ENCODE peak calls at places on chromosome X, in six cellular contexts. L is fibroblast of lung; G is upper lobe of right lung; S is stomach; Z is H9; Q is CD8-positive, alpha-beta T cell. O is an unnamed sample.
A peak's percentile ranks its signal among the peaks of the same experiment; 100 is the strongest.

GRCh38 chrX:104137496-104137895 is 19.3 kb downstream of the SLC25A53 start:
- DNase-seq in L (peak; percentile 26), G (no peak), S (no peak), Z (no peak), Q (no peak), O (no peak)

GRCh38 chrX:21166302-21166982 is 207.8 kb upstream of the CNKSR2 start:
- DNase-seq in L (peak; percentile 61), G (no peak), S (no peak), Z (no peak), Q (no peak), O (no peak)

GRCh38 chrX:99914676-99915075 is 495.4 kb downstream of the PCDH19 start:
- DNase-seq in L (no peak), G (no peak), S (no peak), Z (no peak), Q (no peak), O (no peak)

GRCh38 chrX:130108647-130109428 is 1.5 kb downstream of the ELF4 start:
- DNase-seq in L (no peak), G (peak; percentile 70), S (no peak), Z (no peak), Q (peak; percentile 41), O (peak; percentile 85)

GRCh38 chrX:154441984-154442707 is 1.8 kb upstream of the FAM50A start:
- DNase-seq in L (no peak), G (no peak), S (peak; percentile 57), Z (no peak), Q (no peak), O (peak; percentile 69)

GRCh38 chrX:39808471-39808917 is 289.3 kb downstream of the BCOR start:
- DNase-seq in L (peak; percentile 86), G (no peak), S (no peak), Z (no peak), Q (no peak), O (peak; percentile 80)

GRCh38 chrX:120262781-120263719 is 12.4 kb downstream of the ZBTB33 start:
- DNase-seq in L (no peak), G (no peak), S (no peak), Z (peak; percentile 55), Q (no peak), O (no peak)

GRCh38 chrX:29229802-29230201 is 642.6 kb downstream of the IL1RAPL1 start:
- DNase-seq in L (peak; percentile 61), G (no peak), S (no peak), Z (no peak), Q (no peak), O (no peak)

GRCh38 chrX:135327299-135327698 is 18.0 kb downstream of the ETDC start:
- DNase-seq in L (peak; percentile 88), G (no peak), S (no peak), Z (no peak), Q (no peak), O (no peak)

GRCh38 chrX:140318306-140318705 is 186.6 kb downstream of the SOX3 start:
- DNase-seq in L (peak; percentile 82), G (no peak), S (no peak), Z (no peak), Q (no peak), O (no peak)

GRCh38 chrX:73728518-73729023 is 165.6 kb downstream of the CHIC1 start:
- DNase-seq in L (no peak), G (no peak), S (no peak), Z (no peak), Q (no peak), O (no peak)

GRCh38 chrX:144819406-144819805 is 427.9 kb upstream of the SPANXN1 start:
- DNase-seq in L (no peak), G (no peak), S (no peak), Z (no peak), Q (no peak), O (no peak)

GRCh38 chrX:53281321-53281822 is at the start of gene IQSEC2:
- DNase-seq in L (peak; percentile 82), G (peak; percentile 91), S (peak; percentile 86), Z (peak; percentile 67), Q (no peak), O (peak; percentile 96)

GRCh38 chrX:136028383-136028984 is 43.2 kb downstream of the SLC9A6 start:
- DNase-seq in L (peak; percentile 53), G (no peak), S (no peak), Z (no peak), Q (no peak), O (no peak)

GRCh38 chrX:129091097-129091496 is 432.2 kb downstream of the SMARCA1 start:
- DNase-seq in L (no peak), G (no peak), S (no peak), Z (peak; percentile 88), Q (no peak), O (no peak)

GRCh38 chrX:136759968-136760367 is 20.8 kb downstream of the ARHGEF6 start:
- DNase-seq in L (no peak), G (no peak), S (no peak), Z (peak; percentile 35), Q (no peak), O (no peak)

GRCh38 chrX:119363391-119363790 is 35.7 kb upstream of the SLC25A43 start:
- DNase-seq in L (no peak), G (no peak), S (no peak), Z (no peak), Q (no peak), O (no peak)

GRCh38 chrX:74465424-74465823 is 44.1 kb downstream of the SLC16A2 start:
- DNase-seq in L (no peak), G (no peak), S (no peak), Z (no peak), Q (no peak), O (no peak)

GRCh38 chrX:112816908-112817307 is 23.7 kb downstream of the AMOT start:
- DNase-seq in L (no peak), G (no peak), S (no peak), Z (no peak), Q (no peak), O (no peak)

GRCh38 chrX:122582280-122582679 is 601.8 kb upstream of the GRIA3 start:
- DNase-seq in L (peak; percentile 76), G (no peak), S (no peak), Z (no peak), Q (no peak), O (no peak)

GRCh38 chrX:781216-782211 is 150.9 kb downstream of the SHOX start:
- DNase-seq in L (no peak), G (no peak), S (peak; percentile 13), Z (no peak), Q (no peak), O (no peak)

GRCh38 chrX:136353519-136354095 is 52.8 kb downstream of the ADGRG4 start:
- DNase-seq in L (no peak), G (no peak), S (no peak), Z (no peak), Q (no peak), O (no peak)

GRCh38 chrX:150316564-150316963 is 46.6 kb upstream of the MAMLD1 start:
- DNase-seq in L (no peak), G (no peak), S (no peak), Z (peak; percentile 5), Q (no peak), O (no peak)

GRCh38 chrX:102042706-102043325 is 82.7 kb upstream of the TCEAL2 start:
- DNase-seq in L (no peak), G (no peak), S (no peak), Z (no peak), Q (no peak), O (peak; percentile 19)

GRCh38 chrX:120452131-120452530 is 17.0 kb downstream of the LAMP2 start:
- DNase-seq in L (peak; percentile 32), G (no peak), S (no peak), Z (peak; percentile 27), Q (no peak), O (no peak)

GRCh38 chrX:115894087-115894486 is 276.5 kb upstream of the AGTR2 start:
- DNase-seq in L (peak; percentile 9), G (no peak), S (no peak), Z (peak; percentile 31), Q (no peak), O (no peak)

GRCh38 chrX:50726296-50726695 is 87.7 kb downstream of the SHROOM4 start:
- DNase-seq in L (no peak), G (no peak), S (no peak), Z (peak; percentile 52), Q (no peak), O (no peak)

GRCh38 chrX:43349363-43349762 is 306.7 kb upstream of the MAOA start:
- DNase-seq in L (no peak), G (no peak), S (peak; percentile 51), Z (peak; percentile 76), Q (peak; percentile 16), O (no peak)

GRCh38 chrX:135309430-135309923 is at the start of gene ETDC:
- DNase-seq in L (no peak), G (no peak), S (no peak), Z (no peak), Q (no peak), O (no peak)

GRCh38 chrX:41110801-41111625 is 25.8 kb downstream of the USP9X start:
- DNase-seq in L (peak; percentile 67), G (no peak), S (no peak), Z (no peak), Q (no peak), O (no peak)
- H3K4me1 ChIP-seq in L (no peaks in the 10 kb centered on the region), G (peaks cover 22% of the 10 kb centered on the region), S (peaks cover 78% of the 10 kb centered on the region), Z (peaks cover 10% of the 10 kb centered on the region), Q (peaks cover 38% of the 10 kb centered on the region), O (peaks cover 5% of the 10 kb centered on the region)

DNA sequence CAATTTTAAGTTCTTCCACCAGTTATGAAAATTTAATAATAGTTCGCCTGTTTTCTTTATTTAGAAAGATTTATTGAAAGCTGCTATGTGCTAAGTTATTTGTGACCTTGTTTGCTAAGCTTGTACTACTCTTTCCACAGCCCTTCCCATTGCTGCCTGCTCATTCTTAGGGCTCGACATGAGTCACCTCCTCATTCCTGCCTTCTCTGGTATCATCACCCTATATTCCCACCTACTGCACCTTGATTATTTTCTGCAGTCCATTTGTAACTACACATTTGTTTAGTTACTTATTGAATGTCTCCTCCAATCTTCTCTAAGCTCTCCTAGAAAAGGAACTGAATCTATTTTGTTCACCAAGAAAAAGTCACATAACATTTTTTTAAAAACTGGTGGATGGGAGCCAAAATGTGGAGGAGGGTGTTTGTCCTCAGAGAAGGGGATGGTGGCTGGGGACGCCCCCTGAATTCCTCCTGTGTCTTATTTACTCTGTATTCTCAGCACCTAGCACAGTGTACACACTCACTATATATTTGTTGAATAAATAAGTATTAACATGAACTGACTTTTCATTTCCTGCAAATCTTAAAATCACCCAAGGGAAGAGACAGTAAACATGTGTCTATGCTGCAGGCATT is 3.7 kb upstream of the RAB9A start:
- DNase-seq in L (peak; percentile 43), G (no peak), S (no peak), Z (no peak), Q (no peak), O (no peak)
- H3K4me1 ChIP-seq in L (no peaks in the 10 kb centered on the region), G (peaks cover 5% of the 10 kb centered on the region), S (no peaks in the 10 kb centered on the region), Z (no peaks in the 10 kb centered on the region), Q (peaks cover 8% of the 10 kb centered on the region), O (no peaks in the 10 kb centered on the region)

GRCh38 chrX:96753230-96753629 is 68.6 kb downstream of the DIAPH2 start:
- DNase-seq in L (no peak), G (no peak), S (no peak), Z (no peak), Q (no peak), O (no peak)
- H3K4me1 ChIP-seq in L (no peaks in the 10 kb centered on the region), G (no peaks in the 10 kb centered on the region), S (no peaks in the 10 kb centered on the region), Z (no peaks in the 10 kb centered on the region), Q (no peaks in the 10 kb centered on the region), O (no peaks in the 10 kb centered on the region)

DNA sequence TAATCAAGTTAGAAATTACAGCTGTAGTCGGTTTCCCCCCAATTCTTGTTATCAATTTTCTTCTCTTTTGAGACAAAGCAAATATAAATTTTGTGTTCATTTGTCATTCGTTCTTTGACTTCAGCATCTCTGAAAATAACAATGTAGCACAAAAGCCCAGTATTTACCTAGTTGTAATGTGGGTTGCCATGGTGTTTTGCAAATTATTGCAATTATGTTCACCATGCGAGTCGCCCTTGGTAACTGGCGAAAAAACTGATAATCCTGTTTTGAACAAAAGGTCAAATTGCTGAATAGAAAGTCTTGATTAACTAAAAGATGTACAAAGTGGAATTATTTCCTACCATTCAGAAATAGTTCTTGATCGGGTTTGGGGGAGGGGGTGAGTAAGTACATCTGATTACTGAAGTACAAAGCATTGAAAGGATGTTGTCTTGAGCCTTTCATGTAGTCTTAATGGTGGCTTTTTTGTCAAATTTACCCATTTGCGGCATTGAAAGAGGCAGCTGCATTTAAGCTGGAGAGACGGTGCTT is 138.9 kb downstream of the ARX start:
- DNase-seq in L (no peak), G (no peak), S (no peak), Z (no peak), Q (no peak), O (no peak)
- H3K4me1 ChIP-seq in L (no peaks in the 10 kb centered on the region), G (no peaks in the 10 kb centered on the region), S (no peaks in the 10 kb centered on the region), Z (no peaks in the 10 kb centered on the region), Q (no peaks in the 10 kb centered on the region), O (no peaks in the 10 kb centered on the region)